ENCODE peak calls at places on chromosomes 13 and 19, in six cellular contexts. G is MM.1S, I is mammary epithelial cell, Q is neural progenitor cell, R is adipocyte, K is colonic mucosa. T is an unnamed sample.

GRCh38 chr13:45167611-45168554 is 33.0 kb downstream of the KCTD4 start:
- DNase-seq in K (peak; percentile 76), G (no peak), I (peak; percentile 98), R (peak; percentile 35), Q (no peak), T (peak; percentile 33)

GRCh38 chr19:33654840-33655508 is 33.2 kb downstream of the CHST8 start:
- DNase-seq in I (no peak), Q (no peak), K (no peak), G (no peak), R (no peak), T (no peak)

GRCh38 chr19:23512151-23512925 is 117.1 kb upstream of the ZNF91 start:
- DNase-seq in K (no peak), I (no peak), R (no peak), G (no peak), Q (no peak), T (no peak)

GRCh38 chr19:42762782-42763181 is 2.7 kb downstream of the PSG8 start:
- DNase-seq in I (peak; percentile 32), G (no peak), Q (no peak), K (no peak), R (no peak), T (no peak)

GRCh38 chr13:42066542-42066941 is 18.1 kb downstream of the DGKH start:
- DNase-seq in Q (no peak), R (peak; percentile 86), K (no peak), G (no peak), I (no peak), T (peak; percentile 80)

GRCh38 chr19:31334101-31334848 is 15.0 kb downstream of the TSHZ3 start:
- DNase-seq in G (no peak), Q (no peak), I (peak; percentile 91), K (no peak), R (peak; percentile 37), T (peak; percentile 87)

GRCh38 chr19:40596608-40597328 is 4.4 kb upstream of the LTBP4 start:
- DNase-seq in Q (peak; percentile 84), I (no peak), K (peak; percentile 54), G (no peak), R (peak; percentile 67), T (peak; percentile 60)

GRCh38 chr19:20453424-20453938 is 112.1 kb downstream of the ZNF737 start:
- DNase-seq in K (no peak), Q (no peak), I (no peak), G (no peak), R (no peak), T (no peak)

GRCh38 chr19:13817615-13818371 is 22.6 kb downstream of the ZSWIM4 start:
- DNase-seq in G (peak; percentile 99), K (peak; percentile 92), I (no peak), Q (peak; percentile 94), R (no peak), T (no peak)

GRCh38 chr19:47446534-47447469 is 24.9 kb downstream of the SLC8A2 start:
- DNase-seq in K (peak; percentile 66), Q (peak; percentile 79), I (peak; percentile 21), G (no peak), R (no peak), T (no peak)

GRCh38 chr13:100392709-100393630 is 195.6 kb downstream of the GGACT start:
- DNase-seq in R (peak; percentile 99), Q (no peak), I (peak; percentile 94), K (peak; percentile 84), G (peak; percentile 36), T (peak; percentile 100)

GRCh38 chr13:98133949-98134348 is 8.9 kb upstream of the FARP1 start:
- DNase-seq in G (no peak), I (no peak), Q (no peak), R (no peak), K (no peak), T (no peak)

GRCh38 chr13:71820699-71821098 is 46.3 kb downstream of the DACH1 start:
- DNase-seq in G (no peak), Q (no peak), I (no peak), R (no peak), K (no peak), T (no peak)

GRCh38 chr13:110187501-110188161 is 119.3 kb downstream of the COL4A1 start:
- DNase-seq in I (peak; percentile 47), R (peak; percentile 46), K (no peak), Q (no peak), G (no peak), T (peak; percentile 71)

GRCh38 chr13:23771966-23772365 is 117.2 kb downstream of the MIPEP start:
- DNase-seq in I (peak; percentile 75), R (no peak), Q (no peak), K (no peak), G (no peak), T (peak; percentile 19)

GRCh38 chr13:114140131-114140908 is 7.9 kb upstream of the RASA3 start:
- DNase-seq in G (no peak), K (no peak), R (no peak), I (no peak), Q (no peak), T (no peak)

GRCh38 chr19:5454743-5455142 is 474 bp upstream of the ZNRF4 start:
- DNase-seq in I (no peak), G (no peak), R (no peak), K (no peak), Q (no peak), T (no peak)

GRCh38 chr13:21086929-21087328 is 25.5 kb upstream of the LATS2 start:
- DNase-seq in Q (no peak), G (no peak), R (no peak), K (no peak), I (no peak), T (no peak)

GRCh38 chr13:32224916-32225315 is 90.2 kb downstream of the ZAR1L start:
- DNase-seq in K (no peak), G (no peak), Q (no peak), I (no peak), R (no peak), T (peak; percentile 33)

GRCh38 chr13:99339736-99340392 is 32.7 kb upstream of the GPR183 start:
- DNase-seq in G (no peak), K (no peak), I (no peak), Q (no peak), R (peak; percentile 74), T (peak; percentile 38)

GRCh38 chr19:35076657-35077056 is 35.1 kb downstream of the HPN start:
- DNase-seq in G (no peak), R (no peak), K (no peak), Q (no peak), I (no peak), T (no peak)

GRCh38 chr13:33931397-33931987 is 113.5 kb downstream of the RFC3 start:
- DNase-seq in K (no peak), I (peak; percentile 43), G (peak; percentile 28), Q (peak; percentile 73), R (peak; percentile 81), T (peak; percentile 56)

GRCh38 chr19:49058592-49058991 is 1.0 kb upstream of the CGB7 start:
- DNase-seq in Q (peak; percentile 29), G (no peak), R (no peak), K (peak; percentile 31), I (peak; percentile 20), T (peak; percentile 51)

GRCh38 chr19:4386038-4386782 is 14.1 kb downstream of the SH3GL1 start:
- DNase-seq in R (peak; percentile 54), K (no peak), Q (no peak), I (no peak), G (no peak), T (no peak)

GRCh38 chr13:21171420-21171819 is 4.9 kb downstream of the SKA3 start:
- DNase-seq in I (no peak), R (no peak), K (no peak), Q (no peak), G (no peak), T (no peak)

GRCh38 chr19:571127-571974 is 1.0 kb upstream of the BSG start:
- DNase-seq in R (peak; percentile 73), I (no peak), K (peak; percentile 76), Q (peak; percentile 71), G (peak; percentile 68), T (peak; percentile 40)

GRCh38 chr13:106522898-106523525 is 12.4 kb downstream of the EFNB2 start:
- DNase-seq in G (no peak), K (peak; percentile 41), Q (no peak), I (peak; percentile 23), R (no peak), T (peak; percentile 52)

DNA sequence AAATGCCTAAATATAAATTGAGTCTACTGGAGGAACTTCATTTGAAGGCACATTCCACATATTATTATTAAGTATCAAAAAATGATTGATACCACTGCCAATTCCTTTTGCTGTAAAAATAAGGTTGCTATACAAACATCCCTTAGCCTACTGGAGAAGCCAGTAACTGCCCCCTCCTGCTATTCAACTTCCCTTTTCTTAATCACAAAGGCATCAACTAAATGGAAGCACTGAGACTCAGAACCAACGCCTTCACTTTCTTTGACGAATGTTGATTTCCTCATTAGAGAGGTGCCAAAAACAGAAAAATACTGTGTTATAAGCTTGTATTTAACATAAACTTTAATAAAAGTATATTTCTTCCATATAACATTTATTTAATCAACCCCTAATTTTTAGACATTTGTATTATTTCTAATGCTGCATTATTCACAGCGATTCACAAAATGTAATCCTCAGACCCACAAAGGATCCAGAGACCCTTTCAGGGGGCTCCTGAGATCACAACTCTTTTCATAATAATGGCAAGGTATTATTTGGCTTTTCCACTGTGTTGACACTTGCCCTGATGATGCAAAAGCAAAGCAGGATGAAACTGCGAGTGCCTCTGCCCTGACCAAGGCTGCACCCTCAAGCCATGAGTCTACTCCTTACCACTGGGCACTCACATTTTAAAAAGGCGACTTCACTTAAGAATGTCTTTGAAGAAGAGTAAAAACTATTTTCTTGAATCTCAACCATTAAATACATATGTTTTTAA is 11.6 kb downstream of the ELF1 start:
- DNase-seq in I (no peak), Q (peak; percentile 34), K (no peak), G (no peak), R (peak; percentile 47), T (peak; percentile 22)
- H3K9ac ChIP-seq in I (no peak overlapping the region), Q (no peak overlapping the region), K (no peak overlapping the region), G (no peak overlapping the region), R (no peak overlapping the region), T (no peak overlapping the region)

GRCh38 chr13:29519921-29520320 is 75.6 kb downstream of the SLC7A1 start:
- DNase-seq in Q (no peak), K (no peak), G (no peak), I (no peak), R (no peak), T (no peak)
- H3K9ac ChIP-seq in Q (no peak overlapping the region), K (no peak overlapping the region), G (no peak overlapping the region), I (no peak overlapping the region), R (peak overlapping the region; percentile 31), T (no peak overlapping the region)

GRCh38 chr19:45380107-45380506 is 9.7 kb upstream of the ERCC2 start:
- DNase-seq in Q (no peak), K (no peak), I (no peak), G (no peak), R (no peak), T (no peak)

GRCh38 chr19:45370410-45371204 is at the start of gene ERCC2:
- DNase-seq in Q (peak; percentile 99), K (peak; percentile 100), G (peak; percentile 99), I (peak; percentile 99), R (peak; percentile 100), T (peak; percentile 98)

GRCh38 chr19:45376045-45376724 is 5.8 kb upstream of the ERCC2 start:
- DNase-seq in R (peak; percentile 67), K (no peak), G (no peak), I (peak; percentile 53), Q (peak; percentile 85), T (peak; percentile 73)
- H3K9ac ChIP-seq in R (peak overlapping the region; percentile 70), K (no peak overlapping the region), G (no peak overlapping the region), I (no peak overlapping the region), Q (no peak overlapping the region), T (no peak overlapping the region)

DNA sequence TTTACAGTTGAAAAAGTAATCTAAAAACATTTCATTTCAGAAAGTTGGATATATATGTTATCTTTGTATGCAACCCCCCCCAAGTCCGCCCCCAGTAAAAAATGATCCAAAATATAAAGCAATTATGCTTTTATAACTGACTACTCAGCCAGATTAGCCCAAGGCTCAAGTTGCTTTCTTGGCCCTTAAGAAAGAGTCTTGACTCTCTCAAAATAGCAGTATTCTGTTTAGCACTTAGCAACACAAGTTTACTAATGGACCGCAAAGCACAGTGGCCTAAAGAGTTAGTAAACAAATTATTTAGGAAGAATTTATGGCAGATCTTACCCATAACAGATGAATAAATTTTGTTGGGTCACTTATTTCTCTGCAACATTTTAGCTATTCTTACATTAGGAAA is 86.9 kb downstream of the ELF1 start:
- DNase-seq in R (no peak), K (no peak), Q (no peak), I (no peak), G (no peak), T (no peak)
- H3K9ac ChIP-seq in R (no peak overlapping the region), K (no peak overlapping the region), Q (no peak overlapping the region), I (no peak overlapping the region), G (no peak overlapping the region), T (no peak overlapping the region)